ENCODE peak calls at places on chromosomes 13 and 19, in nine cellular contexts. J is neural crest cell, V is keratinocyte, F is fibroblast of lung, S is B cell, M is colonic mucosa, Y is GM12865, O is OCI-LY7, U is bronchial epithelial cell. N is an unnamed sample.

GRCh38 chr13:39602277-39602613 is 748 bp downstream of the LHFPL6 start:
- DNase-seq in S (no peak), M (no peak), Y (peak; percentile 54), V (no peak), O (peak; percentile 73), U (no peak), J (no peak), F (no peak), N (no peak)

GRCh38 chr13:74136089-74136658 is 2.0 kb upstream of the KLF12 start:
- DNase-seq in Y (peak; percentile 46), V (no peak), J (peak; percentile 9), M (peak; percentile 51), S (peak; percentile 42), F (peak; percentile 67), O (peak; percentile 36), U (peak; percentile 58), N (peak; percentile 40)

GRCh38 chr13:94682229-94682628 is 30.1 kb downstream of the SOX21 start:
- DNase-seq in Y (no peak), M (no peak), O (no peak), S (no peak), F (no peak), U (no peak), V (no peak), J (no peak), N (no peak)

GRCh38 chr19:18603958-18604819 is 2.4 kb downstream of the CRLF1 start:
- DNase-seq in S (peak; percentile 27), V (no peak), M (no peak), U (no peak), J (no peak), Y (no peak), F (no peak), O (no peak), N (no peak)

GRCh38 chr13:78700121-78700910 is 41.4 kb upstream of the OBI1 start:
- DNase-seq in Y (no peak), S (no peak), M (no peak), U (peak; percentile 32), F (peak; percentile 84), O (no peak), V (no peak), J (no peak), N (no peak)

GRCh38 chr13:81326913-81327312 is 986.0 kb upstream of the SPRY2 start:
- DNase-seq in V (no peak), O (no peak), J (no peak), Y (no peak), S (no peak), M (no peak), U (peak; percentile 29), F (no peak), N (no peak)

GRCh38 chr19:572891-573825 is 762 bp downstream of the BSG start:
- DNase-seq in V (no peak), F (peak; percentile 65), M (peak; percentile 60), U (peak; percentile 35), S (peak; percentile 49), O (peak; percentile 49), Y (peak; percentile 50), J (no peak), N (peak; percentile 46)

GRCh38 chr19:38538386-38538785 is 79.4 kb downstream of the MAP4K1 start:
- DNase-seq in S (no peak), M (no peak), U (no peak), V (no peak), F (no peak), Y (no peak), J (no peak), O (no peak), N (no peak)

GRCh38 chr19:19750842-19751790 is 18.2 kb upstream of the ZNF14 start:
- DNase-seq in Y (no peak), O (no peak), M (no peak), S (no peak), V (no peak), U (no peak), J (no peak), F (no peak), N (no peak)

GRCh38 chr19:19749332-19750130 is 16.6 kb upstream of the ZNF14 start:
- DNase-seq in S (no peak), Y (no peak), O (no peak), J (no peak), F (no peak), V (no peak), U (no peak), M (no peak), N (no peak)

GRCh38 chr19:19751846-19752245 is 18.9 kb upstream of the ZNF14 start:
- DNase-seq in J (no peak), Y (no peak), F (no peak), M (no peak), O (no peak), V (no peak), S (no peak), U (no peak), N (no peak)

GRCh38 chr19:19750131-19750841 is 17.4 kb upstream of the ZNF14 start:
- DNase-seq in M (no peak), O (no peak), F (no peak), S (no peak), Y (no peak), U (no peak), V (no peak), J (no peak), N (no peak)

DNA sequence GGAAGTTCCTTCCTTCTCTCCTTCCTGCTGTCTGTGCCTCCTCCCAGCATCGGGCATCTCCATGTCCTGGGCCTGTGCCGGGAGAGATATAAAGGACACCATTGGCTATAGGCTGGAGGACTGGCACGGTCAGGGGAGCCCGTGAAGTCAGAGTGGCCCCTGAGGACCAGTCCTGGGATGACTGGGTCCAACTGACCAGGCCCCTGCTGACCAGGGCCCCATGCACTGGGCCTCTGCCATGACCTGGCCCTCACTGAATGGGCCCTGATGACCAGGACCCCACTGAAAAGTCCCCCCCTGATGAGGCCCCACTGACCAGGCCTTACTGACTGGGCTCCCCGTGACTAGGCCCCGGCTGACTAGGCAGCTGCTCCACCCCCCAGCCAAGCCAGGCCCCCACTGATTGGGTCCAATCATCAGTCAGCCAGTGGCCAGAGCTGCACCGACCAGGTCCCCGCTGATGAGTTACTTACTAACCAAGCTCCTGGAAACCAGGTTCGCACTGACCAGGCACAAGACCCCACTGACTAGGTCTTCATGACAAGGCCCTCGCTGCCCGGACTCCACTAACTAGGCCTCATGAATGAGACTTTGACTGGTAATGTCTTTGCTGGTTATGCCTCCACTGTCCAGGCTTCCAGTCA is 20.0 kb upstream of the ZNF14 start:
- DNase-seq in J (no peak), V (no peak), F (no peak), Y (no peak), O (no peak), M (no peak), S (no peak), U (no peak), N (no peak)
- TF ChIP-seq CTCF in J (no peak), V (no peak), F (no peak), Y (no peak), O (no peak), M (no peak), S (no peak), U (no peak), N (no peak)

DNA sequence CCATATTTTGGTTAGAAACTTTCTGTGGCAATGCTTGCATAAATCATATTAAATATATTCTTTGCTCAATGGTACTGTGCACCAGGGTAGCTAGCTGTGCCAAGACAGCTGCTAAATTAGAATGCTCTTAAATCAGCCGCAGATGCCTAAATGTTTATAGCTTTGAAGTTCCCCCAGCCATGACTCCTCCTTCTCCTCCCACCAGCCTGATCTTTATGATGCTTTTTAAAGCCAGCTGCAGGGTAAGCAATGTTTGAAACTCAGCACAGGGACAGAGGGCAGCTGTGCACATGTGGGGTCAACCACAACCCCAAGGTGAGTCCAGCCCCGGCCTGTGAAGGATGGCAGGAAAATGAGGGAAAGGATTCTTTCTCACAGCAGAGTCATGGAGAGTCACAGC is 635.8 kb downstream of the UQCRFS1 start:
- DNase-seq in V (no peak), J (no peak), M (no peak), F (no peak), S (no peak), U (no peak), Y (no peak), O (peak; percentile 28), N (no peak)
- TF ChIP-seq CTCF in V (no peak), J (no peak), M (no peak), F (no peak), S (no peak), U (no peak), Y (no peak), O (no peak), N (no peak)

DNA sequence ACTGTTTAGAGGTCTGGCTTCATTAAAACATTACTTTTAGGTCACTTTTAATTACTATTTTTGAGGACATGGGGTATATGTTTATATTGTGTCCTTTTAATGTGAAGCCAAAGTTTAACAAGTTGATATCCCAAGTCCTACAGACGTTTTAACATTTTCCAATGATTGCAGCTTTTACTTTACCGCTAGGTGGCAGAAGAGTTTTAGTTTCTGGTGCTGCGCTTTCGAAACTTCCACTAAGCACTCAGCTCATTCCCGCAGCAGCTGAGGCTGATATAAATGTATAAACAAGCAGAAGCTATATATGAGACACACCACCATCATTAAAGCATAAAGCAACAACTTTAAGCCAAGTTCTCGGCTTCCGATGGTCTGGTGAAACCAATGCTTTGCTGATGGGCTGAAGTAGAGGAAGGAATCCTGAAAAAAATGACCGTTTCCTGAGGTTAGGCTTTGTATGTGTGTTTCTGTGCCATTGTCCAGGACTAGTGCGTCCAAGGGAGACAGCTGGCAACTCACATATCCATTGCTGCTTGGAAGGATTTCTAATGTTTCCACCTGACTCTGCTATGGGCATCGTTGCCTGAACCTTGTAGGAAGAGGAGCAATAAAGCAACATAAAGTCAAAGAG is 753.9 kb downstream of the OLFM4 start:
- DNase-seq in U (peak; percentile 48), Y (peak; percentile 35), F (peak; percentile 66), O (peak; percentile 50), S (peak; percentile 3), J (peak; percentile 18), V (no peak), M (peak; percentile 17), N (peak; percentile 24)
- TF ChIP-seq CTCF in U (peak; percentile 69), Y (peak; percentile 65), F (peak; percentile 36), O (peak; percentile 85), S (peak; percentile 64), J (peak; percentile 90), V (peak; percentile 51), M (peak; percentile 62), N (peak; percentile 89)

GRCh38 chr19:40742477-40742876 is 7.8 kb downstream of the ACTMAP start:
- DNase-seq in O (no peak), V (no peak), M (no peak), S (no peak), F (no peak), Y (no peak), J (no peak), U (no peak), N (no peak)

GRCh38 chr19:40747536-40747935 is 2.7 kb downstream of the ACTMAP start:
- DNase-seq in J (no peak), Y (no peak), U (no peak), S (no peak), V (no peak), O (no peak), M (no peak), F (no peak), N (no peak)

GRCh38 chr19:40743926-40744325 is 6.4 kb downstream of the ACTMAP start:
- DNase-seq in O (no peak), S (no peak), J (no peak), M (no peak), V (no peak), U (no peak), F (no peak), Y (no peak), N (no peak)

GRCh38 chr19:40745402-40745780 is 4.9 kb downstream of the ACTMAP start:
- DNase-seq in S (no peak), J (no peak), Y (no peak), M (no peak), O (no peak), F (peak; percentile 61), V (no peak), U (no peak), N (no peak)

DNA sequence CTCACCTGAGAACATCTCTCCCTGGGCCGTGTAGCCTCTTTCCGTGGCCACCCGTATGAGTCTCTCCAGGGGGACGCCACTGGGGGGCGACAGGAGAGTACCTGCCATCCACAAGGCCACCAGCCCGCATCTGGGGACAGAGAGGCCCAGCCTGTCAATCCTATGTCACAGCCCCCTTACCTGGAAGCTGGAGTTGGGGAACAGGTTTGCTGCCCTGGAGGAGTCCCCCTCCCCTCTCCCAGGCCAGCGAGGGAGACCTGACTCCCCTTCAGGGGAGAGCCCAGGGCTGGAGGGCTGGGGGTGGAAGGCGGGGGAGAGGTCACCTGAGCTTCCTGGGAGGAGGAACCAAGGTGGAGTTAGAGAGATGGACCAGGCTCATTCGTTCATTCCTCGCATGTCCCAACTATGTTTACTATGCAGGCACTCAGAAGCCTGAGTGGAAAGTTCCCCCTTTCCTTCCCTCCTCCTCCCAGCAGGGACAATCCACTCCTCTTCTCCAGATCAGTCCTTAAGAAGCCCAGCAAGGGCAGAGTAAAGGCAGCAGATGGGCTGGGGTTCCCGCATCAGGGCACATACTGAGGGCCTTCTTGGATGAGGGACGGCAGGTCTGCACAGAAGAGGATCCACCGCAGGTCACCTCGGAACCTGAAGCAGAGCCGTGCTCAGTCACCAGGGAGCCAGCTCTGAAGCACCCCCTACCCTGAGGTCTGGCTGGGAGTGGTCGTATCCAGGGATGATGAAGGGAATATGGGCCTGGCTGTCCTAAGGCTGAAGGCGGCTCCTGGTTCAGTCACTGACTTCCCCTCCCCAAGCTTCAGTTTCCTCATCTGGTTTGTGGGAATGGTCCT is 5.5 kb downstream of the ACTMAP start:
- DNase-seq in S (peak; percentile 27), F (no peak), Y (peak; percentile 34), M (no peak), U (no peak), O (peak; percentile 41), V (no peak), J (no peak), N (peak; percentile 24)
- TF ChIP-seq CTCF in S (no peak), F (no peak), Y (peak; percentile 17), M (no peak), U (peak; percentile 11), O (peak; percentile 60), V (no peak), J (no peak), N (no peak)